ENCODE peak calls at places on chromosomes 13 and 19, in six cellular contexts. One of them, this sample, is unnamed.

GRCh38 chr13:113664751-113665581 is 2.1 kb upstream of the GRK1 start:
- DNase-seq in LNCaP clone FGC: no peak
- DNase-seq in heart left ventricle: no peak
- DNase-seq in Peyer's patch: no peak
- DNase-seq in cardiac fibroblast: no peak
- DNase-seq in endodermal cell: peak
- DNase-seq in this sample: no peak

GRCh38 chr19:42173695-42174094 is 41.4 kb upstream of the POU2F2 start:
- DNase-seq in LNCaP clone FGC: no peak
- DNase-seq in heart left ventricle: no peak
- DNase-seq in Peyer's patch: no peak
- DNase-seq in endodermal cell: no peak
- DNase-seq in cardiac fibroblast: no peak
- DNase-seq in this sample: no peak

GRCh38 chr19:10086032-10086903 is at the start of gene SHFL:
- DNase-seq in Peyer's patch: peak
- DNase-seq in endodermal cell: peak
- DNase-seq in heart left ventricle: peak
- DNase-seq in cardiac fibroblast: peak
- DNase-seq in LNCaP clone FGC: no peak
- DNase-seq in this sample: peak

GRCh38 chr19:55251296-55252081 is 7.3 kb downstream of the PPP6R1 start:
- DNase-seq in LNCaP clone FGC: no peak
- DNase-seq in cardiac fibroblast: peak
- DNase-seq in heart left ventricle: peak
- DNase-seq in Peyer's patch: peak
- DNase-seq in endodermal cell: no peak
- DNase-seq in this sample: peak

GRCh38 chr19:46115396-46116109 is 8.9 kb downstream of the IGFL3 start:
- DNase-seq in LNCaP clone FGC: no peak
- DNase-seq in cardiac fibroblast: peak
- DNase-seq in heart left ventricle: no peak
- DNase-seq in endodermal cell: no peak
- DNase-seq in Peyer's patch: no peak
- DNase-seq in this sample: peak

GRCh38 chr19:19214892-19215291 is 3.1 kb downstream of the NCAN start:
- DNase-seq in endodermal cell: peak
- DNase-seq in Peyer's patch: no peak
- DNase-seq in cardiac fibroblast: peak
- DNase-seq in heart left ventricle: no peak
- DNase-seq in LNCaP clone FGC: no peak
- DNase-seq in this sample: no peak

GRCh38 chr13:19910336-19911072 is 47.1 kb upstream of the ZMYM5 start:
- DNase-seq in LNCaP clone FGC: no peak
- DNase-seq in cardiac fibroblast: peak
- DNase-seq in Peyer's patch: no peak
- DNase-seq in endodermal cell: no peak
- DNase-seq in heart left ventricle: no peak
- DNase-seq in this sample: peak

GRCh38 chr13:75365724-75366173 is 116.2 kb downstream of the TBC1D4 start:
- DNase-seq in heart left ventricle: no peak
- DNase-seq in LNCaP clone FGC: no peak
- DNase-seq in Peyer's patch: no peak
- DNase-seq in cardiac fibroblast: peak
- DNase-seq in endodermal cell: no peak
- DNase-seq in this sample: peak

GRCh38 chr13:95553614-95554385 is 1.3 kb downstream of the CLDN10 start:
- DNase-seq in LNCaP clone FGC: no peak
- DNase-seq in cardiac fibroblast: peak
- DNase-seq in endodermal cell: peak
- DNase-seq in Peyer's patch: no peak
- DNase-seq in heart left ventricle: no peak
- DNase-seq in this sample: no peak

GRCh38 chr19:23345838-23346237 is 49.4 kb downstream of the ZNF91 start:
- DNase-seq in heart left ventricle: no peak
- DNase-seq in cardiac fibroblast: no peak
- DNase-seq in endodermal cell: peak
- DNase-seq in LNCaP clone FGC: no peak
- DNase-seq in Peyer's patch: no peak
- DNase-seq in this sample: no peak

GRCh38 chr19:5338661-5339469 is 1.7 kb downstream of the PTPRS start:
- DNase-seq in heart left ventricle: no peak
- DNase-seq in LNCaP clone FGC: no peak
- DNase-seq in cardiac fibroblast: no peak
- DNase-seq in endodermal cell: peak
- DNase-seq in Peyer's patch: no peak
- DNase-seq in this sample: no peak

GRCh38 chr19:39465956-39466747 is 14.5 kb upstream of the TIMM50 start:
- DNase-seq in LNCaP clone FGC: no peak
- DNase-seq in heart left ventricle: no peak
- DNase-seq in Peyer's patch: no peak
- DNase-seq in endodermal cell: no peak
- DNase-seq in cardiac fibroblast: no peak
- DNase-seq in this sample: no peak

GRCh38 chr13:78241278-78241919 is 322.8 kb upstream of the EDNRB start:
- DNase-seq in Peyer's patch: no peak
- DNase-seq in cardiac fibroblast: peak
- DNase-seq in LNCaP clone FGC: no peak
- DNase-seq in heart left ventricle: peak
- DNase-seq in endodermal cell: peak
- DNase-seq in this sample: peak

GRCh38 chr19:15378529-15379082 is 981 bp downstream of the AKAP8 start:
- DNase-seq in endodermal cell: peak
- DNase-seq in LNCaP clone FGC: no peak
- DNase-seq in cardiac fibroblast: peak
- DNase-seq in Peyer's patch: peak
- DNase-seq in heart left ventricle: peak
- DNase-seq in this sample: peak

GRCh38 chr13:77988355-77988754 is 69.7 kb upstream of the EDNRB start:
- DNase-seq in heart left ventricle: no peak
- DNase-seq in Peyer's patch: no peak
- DNase-seq in cardiac fibroblast: no peak
- DNase-seq in endodermal cell: no peak
- DNase-seq in LNCaP clone FGC: no peak
- DNase-seq in this sample: no peak

GRCh38 chr13:50581586-50582196 is 261.8 kb downstream of the DLEU7 start:
- DNase-seq in heart left ventricle: no peak
- DNase-seq in Peyer's patch: no peak
- DNase-seq in endodermal cell: no peak
- DNase-seq in LNCaP clone FGC: no peak
- DNase-seq in cardiac fibroblast: no peak
- DNase-seq in this sample: no peak

GRCh38 chr13:98199480-98199879 is 22.4 kb upstream of the RNF113B start:
- DNase-seq in endodermal cell: no peak
- DNase-seq in LNCaP clone FGC: no peak
- DNase-seq in cardiac fibroblast: no peak
- DNase-seq in heart left ventricle: no peak
- DNase-seq in Peyer's patch: no peak
- DNase-seq in this sample: no peak

GRCh38 chr19:28400953-28401671 is 811.8 kb downstream of the UQCRFS1 start:
- DNase-seq in LNCaP clone FGC: no peak
- DNase-seq in Peyer's patch: no peak
- DNase-seq in heart left ventricle: no peak
- DNase-seq in endodermal cell: peak
- DNase-seq in cardiac fibroblast: no peak
- DNase-seq in this sample: no peak

GRCh38 chr13:114056205-114057013 is 76.0 kb downstream of the RASA3 start:
- DNase-seq in heart left ventricle: no peak
- DNase-seq in Peyer's patch: no peak
- DNase-seq in endodermal cell: no peak
- DNase-seq in LNCaP clone FGC: no peak
- DNase-seq in cardiac fibroblast: no peak
- DNase-seq in this sample: no peak

GRCh38 chr13:93766719-93767118 is 540.1 kb downstream of the GPC6 start:
- DNase-seq in cardiac fibroblast: no peak
- DNase-seq in Peyer's patch: no peak
- DNase-seq in heart left ventricle: no peak
- DNase-seq in LNCaP clone FGC: no peak
- DNase-seq in endodermal cell: no peak
- DNase-seq in this sample: no peak

GRCh38 chr19:12641456-12641855 is 25.1 kb downstream of the MAN2B1 start:
- DNase-seq in Peyer's patch: no peak
- DNase-seq in LNCaP clone FGC: no peak
- DNase-seq in heart left ventricle: no peak
- DNase-seq in endodermal cell: no peak
- DNase-seq in cardiac fibroblast: no peak
- DNase-seq in this sample: no peak

GRCh38 chr13:49240017-49240416 is 7.7 kb upstream of the CDADC1 start:
- DNase-seq in cardiac fibroblast: peak
- DNase-seq in endodermal cell: peak
- DNase-seq in Peyer's patch: no peak
- DNase-seq in LNCaP clone FGC: no peak
- DNase-seq in heart left ventricle: no peak
- DNase-seq in this sample: peak

GRCh38 chr13:69720278-69720983 is 387.2 kb upstream of the ATXN8OS start:
- DNase-seq in cardiac fibroblast: no peak
- DNase-seq in heart left ventricle: no peak
- DNase-seq in Peyer's patch: no peak
- DNase-seq in LNCaP clone FGC: peak
- DNase-seq in endodermal cell: no peak
- DNase-seq in this sample: no peak

GRCh38 chr19:16888629-16889371 is at the start of gene F2RL3:
- DNase-seq in LNCaP clone FGC: no peak
- DNase-seq in cardiac fibroblast: peak
- DNase-seq in heart left ventricle: peak
- DNase-seq in endodermal cell: no peak
- DNase-seq in Peyer's patch: peak
- DNase-seq in this sample: peak

GRCh38 chr13:99322297-99323103 is 15.3 kb upstream of the GPR183 start:
- DNase-seq in LNCaP clone FGC: no peak
- DNase-seq in endodermal cell: no peak
- DNase-seq in heart left ventricle: no peak
- DNase-seq in Peyer's patch: no peak
- DNase-seq in cardiac fibroblast: peak
- DNase-seq in this sample: peak
- H3K4me3 ChIP-seq in LNCaP clone FGC: no peak
- H3K4me3 ChIP-seq in endodermal cell: no peak
- H3K4me3 ChIP-seq in heart left ventricle: no peak
- H3K4me3 ChIP-seq in Peyer's patch: no peak
- H3K4me3 ChIP-seq in cardiac fibroblast: no peak
- H3K4me3 ChIP-seq in this sample: peak

GRCh38 chr19:36139473-36140288 is at the start of gene CAPNS1:
- DNase-seq in endodermal cell: peak
- DNase-seq in cardiac fibroblast: peak
- DNase-seq in heart left ventricle: peak
- DNase-seq in Peyer's patch: peak
- DNase-seq in LNCaP clone FGC: peak
- DNase-seq in this sample: peak
- TF ChIP-seq CTCF in endodermal cell: peak
- TF ChIP-seq CTCF in cardiac fibroblast: no peak
- TF ChIP-seq CTCF in heart left ventricle: peak
- TF ChIP-seq CTCF in Peyer's patch: no peak
- TF ChIP-seq CTCF in LNCaP clone FGC: no peak
- TF ChIP-seq CTCF in this sample: peak

DNA sequence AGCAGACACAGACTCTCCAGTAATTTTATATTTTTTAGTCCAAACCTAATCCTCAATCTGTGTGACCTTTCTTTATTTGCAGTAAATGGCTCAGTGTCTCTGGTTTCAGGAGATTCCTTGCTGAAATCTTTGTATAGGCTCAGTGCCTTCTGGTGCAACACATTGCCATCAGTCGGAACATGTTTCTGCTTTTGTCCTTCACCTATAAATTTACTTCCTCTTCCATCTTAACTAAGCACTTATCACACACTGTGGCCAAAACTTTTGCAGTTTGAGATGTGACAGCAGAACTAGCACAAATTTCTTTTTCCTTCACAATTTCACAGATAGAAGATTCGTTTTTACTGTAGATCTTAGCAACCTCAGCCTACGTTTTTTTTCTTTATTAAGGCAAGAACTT is 44.1 kb downstream of the NDFIP2 start:
- DNase-seq in LNCaP clone FGC: no peak
- DNase-seq in Peyer's patch: no peak
- DNase-seq in cardiac fibroblast: no peak
- DNase-seq in endodermal cell: no peak
- DNase-seq in heart left ventricle: no peak
- DNase-seq in this sample: peak
- H3K4me3 ChIP-seq in LNCaP clone FGC: no peak
- H3K4me3 ChIP-seq in Peyer's patch: no peak
- H3K4me3 ChIP-seq in cardiac fibroblast: no peak
- H3K4me3 ChIP-seq in endodermal cell: no peak
- H3K4me3 ChIP-seq in heart left ventricle: no peak
- H3K4me3 ChIP-seq in this sample: no peak

GRCh38 chr19:51127755-51128154 is 3.0 kb downstream of the SIGLEC9 start:
- DNase-seq in LNCaP clone FGC: no peak
- DNase-seq in cardiac fibroblast: peak
- DNase-seq in endodermal cell: no peak
- DNase-seq in Peyer's patch: no peak
- DNase-seq in heart left ventricle: no peak
- DNase-seq in this sample: no peak

GRCh38 chr19:51129716-51130115 is 5.0 kb downstream of the SIGLEC9 start:
- DNase-seq in heart left ventricle: no peak
- DNase-seq in LNCaP clone FGC: no peak
- DNase-seq in endodermal cell: no peak
- DNase-seq in cardiac fibroblast: no peak
- DNase-seq in Peyer's patch: no peak
- DNase-seq in this sample: no peak

GRCh38 chr19:51135004-51135403 is 7.1 kb upstream of the SIGLEC7 start:
- DNase-seq in LNCaP clone FGC: no peak
- DNase-seq in heart left ventricle: no peak
- DNase-seq in endodermal cell: no peak
- DNase-seq in cardiac fibroblast: no peak
- DNase-seq in Peyer's patch: no peak
- DNase-seq in this sample: no peak

GRCh38 chr19:51128227-51128626 is 3.5 kb downstream of the SIGLEC9 start:
- DNase-seq in endodermal cell: no peak
- DNase-seq in cardiac fibroblast: no peak
- DNase-seq in heart left ventricle: no peak
- DNase-seq in LNCaP clone FGC: no peak
- DNase-seq in Peyer's patch: no peak
- DNase-seq in this sample: no peak

GRCh38 chr19:51131780-51132680 is 7.3 kb downstream of the SIGLEC9 start:
- DNase-seq in heart left ventricle: no peak
- DNase-seq in LNCaP clone FGC: no peak
- DNase-seq in endodermal cell: no peak
- DNase-seq in Peyer's patch: peak
- DNase-seq in cardiac fibroblast: peak
- DNase-seq in this sample: no peak
- TF ChIP-seq CTCF in heart left ventricle: no peak
- TF ChIP-seq CTCF in LNCaP clone FGC: no peak
- TF ChIP-seq CTCF in endodermal cell: peak
- TF ChIP-seq CTCF in Peyer's patch: no peak
- TF ChIP-seq CTCF in cardiac fibroblast: peak
- TF ChIP-seq CTCF in this sample: no peak

This sample was measured in GM12865.